ENCODE peak calls at places on chromosomes 12 and 14, in six cellular contexts. Z is GM23338, P is PC-3, U is DND-41, T is fibroblast of lung, V is GM23248. J is an unnamed sample.
A peak's percentile ranks its signal among the peaks of the same experiment; 100 is the strongest.

GRCh38 chr14:21103165-21103709 is 2.4 kb downstream of the TMEM253 start:
- DNase-seq in U (no peak), Z (peak; percentile 51), P (no peak), T (no peak), V (no peak), J (no peak)

GRCh38 chr14:96627811-96628775 is 125.9 kb downstream of the PAPOLA start:
- DNase-seq in Z (no peak), T (no peak), P (no peak), V (no peak), U (no peak), J (no peak)

GRCh38 chr12:116222358-116222757 is 55.1 kb downstream of the MED13L start:
- DNase-seq in T (peak; percentile 96), Z (no peak), U (no peak), P (peak; percentile 94), V (peak; percentile 74), J (peak; percentile 78)

GRCh38 chr12:85029456-85029855 is 6.6 kb downstream of the TSPAN19 start:
- DNase-seq in P (peak; percentile 71), Z (peak; percentile 70), U (no peak), V (peak; percentile 72), T (peak; percentile 59), J (no peak)

GRCh38 chr14:94650444-94650775 is 38.2 kb downstream of the SERPINA3 start:
- DNase-seq in V (no peak), Z (no peak), T (no peak), P (no peak), U (no peak), J (no peak)

GRCh38 chr14:30443368-30444007 is 115.5 kb upstream of the G2E3 start:
- DNase-seq in U (no peak), T (peak; percentile 66), Z (peak; percentile 73), P (peak; percentile 73), V (peak; percentile 64), J (no peak)

GRCh38 chr14:74231784-74232183 is 7.5 kb upstream of the VSX2 start:
- DNase-seq in U (no peak), P (no peak), T (no peak), Z (no peak), V (no peak), J (no peak)

GRCh38 chr12:68953536-68953935 is 20.6 kb upstream of the CPM start:
- DNase-seq in P (peak; percentile 62), T (no peak), Z (no peak), V (peak; percentile 7), U (no peak), J (no peak)

GRCh38 chr14:94062344-94062904 is 18.6 kb downstream of the DDX24 start:
- DNase-seq in Z (no peak), U (no peak), P (no peak), V (peak; percentile 73), T (no peak), J (no peak)

GRCh38 chr14:101962503-101962874 is 1.9 kb upstream of the DYNC1H1 start:
- DNase-seq in U (no peak), T (peak; percentile 92), V (peak; percentile 91), P (peak; percentile 86), Z (no peak), J (peak; percentile 56)

GRCh38 chr12:14257734-14258467 is 107.6 kb upstream of the ATF7IP start:
- DNase-seq in P (peak; percentile 97), V (peak; percentile 96), Z (peak; percentile 100), U (peak; percentile 85), T (peak; percentile 100), J (peak; percentile 93)
- TF ChIP-seq EZH2 in P (no peak), V (no peak), Z (no peak), U (no peak), T (no peak), J (no peak)

GRCh38 chr14:105089746-105090492 is 24.7 kb upstream of the GPR132 start:
- DNase-seq in Z (no peak), T (no peak), P (no peak), V (peak; percentile 12), U (no peak), J (no peak)
- H3K4me2 ChIP-seq in Z (no peak overlapping the region), T (no peak overlapping the region), P (no peak overlapping the region), V (no peak overlapping the region), U (no peak overlapping the region), J (no peak overlapping the region)

GRCh38 chr12:110348431-110349059 is 55.0 kb downstream of the ANAPC7 start:
- DNase-seq in V (no peak), T (no peak), U (no peak), Z (no peak), P (no peak), J (no peak)

GRCh38 chr12:110347767-110348166 is 55.7 kb downstream of the ANAPC7 start:
- DNase-seq in T (no peak), Z (no peak), P (no peak), U (no peak), V (no peak), J (no peak)

GRCh38 chr12:110349096-110349495 is 54.4 kb downstream of the ANAPC7 start:
- DNase-seq in T (no peak), Z (no peak), V (no peak), P (no peak), U (no peak), J (no peak)

GRCh38 chr12:110351119-110351518 is 52.4 kb downstream of the ANAPC7 start:
- DNase-seq in Z (no peak), V (no peak), U (no peak), P (no peak), T (no peak), J (no peak)

DNA sequence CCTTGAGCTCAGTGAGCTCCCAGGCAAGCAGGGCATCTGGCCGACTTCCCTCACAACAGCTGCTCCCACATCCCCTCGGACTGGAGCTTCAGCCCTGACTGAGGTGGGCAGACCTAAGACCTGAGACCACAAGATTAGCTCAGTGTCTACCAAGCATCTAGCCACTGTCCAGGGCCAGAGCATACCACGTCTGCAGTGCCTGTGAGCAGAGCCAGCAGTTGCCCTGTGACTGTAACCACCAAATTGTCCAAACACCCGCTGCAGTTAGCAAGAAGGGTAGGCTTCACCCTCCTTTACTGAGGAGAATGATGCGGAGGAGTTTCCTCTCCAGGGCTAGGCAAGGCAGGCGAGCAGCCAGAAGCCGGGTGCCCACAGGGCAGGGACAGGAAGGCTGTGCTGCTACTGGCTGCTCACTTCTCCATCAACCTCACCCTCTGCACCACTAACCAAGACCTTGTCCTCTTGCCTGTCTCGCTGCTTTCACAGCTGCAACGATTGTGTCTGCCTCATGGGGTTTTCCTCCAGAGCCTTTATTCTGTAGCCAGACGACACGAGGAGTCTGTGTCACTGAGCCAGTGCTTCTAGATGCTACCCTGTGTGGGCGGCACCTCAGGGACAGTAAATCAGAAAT is 53.9 kb downstream of the ANAPC7 start:
- DNase-seq in V (no peak), U (no peak), Z (no peak), P (no peak), T (no peak), J (no peak)
- H3K36me3 ChIP-seq in V (peaks cover 61% of the 10 kb centered on the region), U (peaks cover 58% of the 10 kb centered on the region), Z (peaks cover 33% of the 10 kb centered on the region), P (peaks cover 52% of the 10 kb centered on the region), T (peaks cover 45% of the 10 kb centered on the region), J (peaks cover 44% of the 10 kb centered on the region)

GRCh38 chr12:114700392-114701103 is 16.6 kb upstream of the TBX3 start:
- DNase-seq in U (no peak), T (no peak), Z (no peak), P (no peak), V (no peak), J (no peak)

GRCh38 chr12:114696443-114697245 is 12.7 kb upstream of the TBX3 start:
- DNase-seq in U (no peak), Z (no peak), P (no peak), V (no peak), T (no peak), J (no peak)

GRCh38 chr12:114698566-114699163 is 14.7 kb upstream of the TBX3 start:
- DNase-seq in V (no peak), U (no peak), T (no peak), P (no peak), Z (peak; percentile 74), J (no peak)

GRCh38 chr12:114697246-114697716 is 13.3 kb upstream of the TBX3 start:
- DNase-seq in V (no peak), Z (no peak), U (no peak), T (no peak), P (no peak), J (no peak)

DNA sequence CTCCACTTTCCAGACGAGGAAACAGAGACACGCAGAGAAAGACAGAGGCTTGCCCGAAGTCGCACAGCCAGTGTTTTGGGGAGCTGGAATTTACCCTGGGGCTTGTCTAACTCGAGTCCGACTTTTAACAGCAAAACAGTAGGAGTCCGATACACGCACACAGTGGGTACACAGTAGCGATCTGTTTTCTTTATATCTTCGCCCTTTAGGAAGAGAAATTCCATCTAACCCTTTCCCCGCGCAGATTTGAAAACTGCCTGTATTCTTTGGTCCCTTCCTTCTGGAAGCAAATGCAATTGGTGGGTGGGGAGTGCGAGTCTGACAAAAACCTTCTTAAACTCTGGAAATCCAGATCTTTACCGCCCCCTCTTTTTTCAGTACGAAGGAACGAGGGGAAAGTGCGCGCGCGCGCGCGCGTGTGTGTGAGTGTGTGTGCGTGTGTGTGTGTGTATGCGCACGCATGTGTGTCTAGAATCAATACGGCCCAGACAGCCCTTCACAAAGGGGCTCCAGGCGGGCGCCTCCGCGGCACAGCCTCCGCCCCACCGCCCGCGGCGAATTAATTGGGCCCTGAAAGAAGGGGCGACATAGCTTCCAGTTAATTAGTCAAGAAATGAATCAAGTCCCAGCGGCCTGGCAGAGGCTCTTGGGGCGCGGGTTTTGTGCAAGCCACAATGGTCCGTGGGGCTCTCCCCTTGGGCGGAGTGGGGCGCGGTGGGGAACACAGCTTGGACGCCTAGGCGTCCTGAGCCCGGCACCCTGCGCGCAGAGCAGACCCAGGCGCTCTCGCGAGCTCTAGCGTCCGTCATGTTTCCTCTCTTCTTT is 14.0 kb upstream of the TBX3 start:
- DNase-seq in V (peak; percentile 56), T (peak; percentile 68), U (no peak), P (no peak), Z (no peak), J (no peak)
- TF ChIP-seq EZH2 in V (no peak), T (no peak), U (no peak), P (no peak), Z (peak; percentile 93), J (no peak)

DNA sequence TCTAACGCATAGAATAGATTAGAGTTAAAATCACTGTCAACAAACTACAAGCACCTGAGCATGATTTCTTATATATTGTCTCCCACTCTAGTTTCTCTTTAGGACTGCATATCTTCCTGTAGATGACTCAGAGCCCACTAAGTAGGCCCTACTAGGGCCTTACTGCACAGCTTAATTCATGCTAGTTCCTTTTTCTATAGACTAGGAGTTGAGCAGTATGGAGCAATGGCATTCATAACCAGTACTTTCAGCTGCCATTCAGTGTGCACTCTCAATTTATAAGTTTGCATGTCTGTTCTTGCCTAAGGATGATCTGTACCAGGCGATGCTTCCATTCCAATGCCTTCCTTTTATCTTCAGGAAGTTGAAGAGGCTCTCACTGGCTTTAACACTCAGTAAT is 103.5 kb downstream of the METTL25 start:
- DNase-seq in V (no peak), U (no peak), T (no peak), Z (no peak), P (no peak), J (peak; percentile 23)
- H3K4me2 ChIP-seq in V (no peak overlapping the region), U (no peak overlapping the region), T (no peak overlapping the region), Z (no peak overlapping the region), P (no peak overlapping the region), J (peak overlapping the region; percentile 8)

J was measured in keratinocyte.